ENCODE peak calls at places on chromosomes 6 and 20, in four cellular contexts. One of them, this sample, is unnamed.
A peak's percentile ranks its signal among the peaks of the same experiment; 100 is the strongest.

GRCh38 chr20:60009826-60010616 is 51.8 kb downstream of the CDH26 start:
- DNase-seq in HepG2: no peak
- DNase-seq in K562: peak; percentile 18
- DNase-seq in GM12878: no peak
- DNase-seq in this sample: no peak

GRCh38 chr6:157333956-157334355 is 10.6 kb upstream of the TMEM242 start:
- DNase-seq in HepG2: no peak
- DNase-seq in K562: no peak
- DNase-seq in GM12878: no peak
- DNase-seq in this sample: no peak

GRCh38 chr20:40997116-40997515 is 31.5 kb upstream of the TOP1 start:
- DNase-seq in HepG2: no peak
- DNase-seq in K562: no peak
- DNase-seq in GM12878: no peak
- DNase-seq in this sample: peak; percentile 57

GRCh38 chr6:135225911-135226310 is 44.8 kb downstream of the MYB start:
- DNase-seq in HepG2: no peak
- DNase-seq in K562: no peak
- DNase-seq in GM12878: no peak
- DNase-seq in this sample: no peak

GRCh38 chr20:46406986-46407670 is 713 bp upstream of the ELMO2 start:
- DNase-seq in HepG2: peak; percentile 47
- DNase-seq in K562: no peak
- DNase-seq in GM12878: peak; percentile 42
- DNase-seq in this sample: peak; percentile 22

GRCh38 chr6:90715093-90715655 is 128.3 kb upstream of the MAP3K7 start:
- DNase-seq in HepG2: no peak
- DNase-seq in K562: no peak
- DNase-seq in GM12878: no peak
- DNase-seq in this sample: no peak

GRCh38 chr6:1170793-1171192 is 141.1 kb upstream of the FOXQ1 start:
- DNase-seq in HepG2: no peak
- DNase-seq in K562: no peak
- DNase-seq in GM12878: no peak
- DNase-seq in this sample: no peak

GRCh38 chr20:33828912-33829560 is 17.9 kb downstream of the CHMP4B start:
- DNase-seq in HepG2: no peak
- DNase-seq in K562: no peak
- DNase-seq in GM12878: no peak
- DNase-seq in this sample: no peak

GRCh38 chr20:12594410-12595130 is 414.2 kb upstream of the SPTLC3 start:
- DNase-seq in HepG2: peak; percentile 13
- DNase-seq in K562: no peak
- DNase-seq in GM12878: no peak
- DNase-seq in this sample: no peak

GRCh38 chr20:54267510-54268003 is 59.7 kb downstream of the PFDN4 start:
- DNase-seq in HepG2: peak; percentile 85
- DNase-seq in K562: no peak
- DNase-seq in GM12878: no peak
- DNase-seq in this sample: no peak

DNA sequence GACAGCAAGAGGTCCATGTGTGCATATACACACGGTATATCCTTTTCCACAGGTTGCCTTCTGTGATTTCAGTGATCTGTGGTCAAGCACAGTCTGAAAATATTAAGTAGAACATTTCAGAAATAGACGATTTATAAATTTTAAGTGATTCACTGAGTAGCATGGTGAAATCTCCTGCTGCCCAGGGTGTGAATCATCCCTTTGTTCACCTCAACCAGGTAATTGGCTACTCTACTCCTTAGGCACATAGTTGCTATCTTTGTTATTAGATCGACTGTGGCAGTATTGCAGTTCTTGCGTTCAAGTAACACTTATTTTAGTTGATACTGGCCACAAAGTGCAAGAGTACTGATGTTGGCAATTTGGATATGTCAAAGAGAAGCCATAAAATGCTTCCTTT is 1421.7 kb downstream of the GRIK2 start:
- DNase-seq in HepG2: no peak
- DNase-seq in K562: no peak
- DNase-seq in GM12878: no peak
- DNase-seq in this sample: no peak
- TF ChIP-seq ETV6 in HepG2: no peak
- TF ChIP-seq ETV6 in K562: no peak
- TF ChIP-seq ETV6 in GM12878: no peak
- TF ChIP-seq ETV6 in this sample: no peak

GRCh38 chr20:43748274-43748673 is 21.5 kb upstream of the GTSF1L start:
- DNase-seq in HepG2: no peak
- DNase-seq in K562: no peak
- DNase-seq in GM12878: no peak
- DNase-seq in this sample: no peak

GRCh38 chr20:43749734-43750294 is 23.0 kb upstream of the GTSF1L start:
- DNase-seq in HepG2: peak; percentile 48
- DNase-seq in K562: peak; percentile 85
- DNase-seq in GM12878: peak; percentile 13
- DNase-seq in this sample: peak; percentile 93

GRCh38 chr20:43744966-43745733 is 18.3 kb upstream of the GTSF1L start:
- DNase-seq in HepG2: no peak
- DNase-seq in K562: peak; percentile 21
- DNase-seq in GM12878: no peak
- DNase-seq in this sample: no peak

GRCh38 chr20:43744121-43744520 is 17.3 kb upstream of the GTSF1L start:
- DNase-seq in HepG2: no peak
- DNase-seq in K562: no peak
- DNase-seq in GM12878: no peak
- DNase-seq in this sample: no peak

DNA sequence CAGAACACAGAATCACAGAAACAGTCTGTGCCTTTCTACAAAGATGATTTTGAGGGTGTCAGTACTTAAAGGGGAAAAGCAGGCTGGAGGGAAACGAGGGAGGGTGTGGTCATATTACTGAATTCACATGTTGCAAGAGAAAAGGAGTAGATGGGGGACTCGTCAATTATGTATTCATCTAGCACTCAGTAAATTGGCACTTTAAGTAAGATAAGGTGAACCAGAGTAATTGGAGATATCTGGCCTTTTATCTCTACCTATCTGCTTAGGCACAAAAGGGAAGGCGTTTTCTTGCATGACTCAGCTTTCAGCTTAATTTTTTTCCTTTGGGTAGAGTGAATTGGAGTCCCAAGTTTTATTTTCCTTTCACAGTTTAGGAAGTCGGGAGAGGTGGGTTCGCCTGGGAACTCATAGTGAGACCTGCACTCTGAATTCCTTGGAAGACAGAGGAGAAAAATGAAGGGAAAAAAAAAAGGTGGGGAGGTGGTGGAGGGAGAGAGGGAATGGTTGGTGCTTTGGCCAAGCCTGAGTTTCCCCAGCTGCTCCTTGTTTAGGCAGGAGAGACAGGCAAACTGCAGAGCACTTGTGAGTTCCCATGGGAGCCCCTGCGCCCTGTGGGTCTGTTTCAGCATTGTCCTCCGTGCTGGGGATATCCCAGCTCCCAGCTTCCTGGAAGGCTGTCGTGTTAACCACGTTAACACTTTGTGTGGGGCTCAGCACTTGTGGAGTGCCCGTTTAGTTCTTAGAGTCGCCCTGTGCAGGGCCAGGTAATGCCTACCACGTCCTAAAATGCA is 19.7 kb upstream of the GTSF1L start:
- DNase-seq in HepG2: no peak
- DNase-seq in K562: no peak
- DNase-seq in GM12878: no peak
- DNase-seq in this sample: no peak
- TF ChIP-seq ETV6 in HepG2: no peak
- TF ChIP-seq ETV6 in K562: no peak
- TF ChIP-seq ETV6 in GM12878: no peak
- TF ChIP-seq ETV6 in this sample: no peak

DNA sequence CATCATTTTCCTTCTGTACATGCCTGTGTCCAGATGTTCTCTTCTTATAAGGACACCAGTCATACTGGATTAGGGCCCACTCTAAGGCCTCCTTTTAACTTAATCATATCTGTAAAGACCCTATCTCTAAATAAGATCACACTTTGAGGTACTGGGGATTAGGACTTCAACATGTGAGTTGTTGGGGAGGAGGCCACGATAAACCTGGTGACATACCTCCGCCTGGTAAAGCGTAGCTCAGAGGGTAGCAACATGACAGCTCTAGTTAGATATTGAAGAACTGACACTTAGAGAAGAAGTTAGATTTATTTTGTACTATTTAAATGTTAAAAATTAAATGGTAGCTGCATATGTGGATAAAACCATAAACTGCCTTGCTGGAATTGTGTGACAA is 13.2 kb downstream of the PLCB1 start:
- DNase-seq in HepG2: no peak
- DNase-seq in K562: no peak
- DNase-seq in GM12878: no peak
- DNase-seq in this sample: no peak
- TF ChIP-seq ETV6 in HepG2: no peak
- TF ChIP-seq ETV6 in K562: no peak
- TF ChIP-seq ETV6 in GM12878: no peak
- TF ChIP-seq ETV6 in this sample: no peak

DNA sequence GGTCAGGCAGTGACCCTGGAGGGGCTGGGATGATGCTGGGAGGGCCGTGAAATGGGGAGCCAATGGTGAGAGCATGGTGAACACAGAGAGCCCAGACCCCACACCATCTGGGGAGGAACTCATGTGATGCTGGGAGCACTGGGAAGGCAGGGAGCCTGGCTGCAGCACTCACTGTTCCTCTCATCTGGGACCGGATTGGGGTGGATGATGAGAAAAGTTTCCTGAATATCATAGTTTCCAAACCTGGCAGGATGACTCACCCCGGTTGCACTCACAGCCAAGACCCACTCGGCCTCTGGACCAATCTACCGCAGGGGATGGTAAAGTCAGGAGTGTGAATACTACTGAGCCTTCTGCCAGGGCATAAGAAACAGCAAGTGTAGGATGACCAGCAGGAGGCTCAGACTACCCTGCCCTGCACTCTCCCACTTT is 21.8 kb downstream of the ULBP1 start:
- DNase-seq in HepG2: no peak
- DNase-seq in K562: no peak
- DNase-seq in GM12878: no peak
- DNase-seq in this sample: no peak
- TF ChIP-seq ETV6 in HepG2: no peak
- TF ChIP-seq ETV6 in K562: no peak
- TF ChIP-seq ETV6 in GM12878: no peak
- TF ChIP-seq ETV6 in this sample: no peak

DNA sequence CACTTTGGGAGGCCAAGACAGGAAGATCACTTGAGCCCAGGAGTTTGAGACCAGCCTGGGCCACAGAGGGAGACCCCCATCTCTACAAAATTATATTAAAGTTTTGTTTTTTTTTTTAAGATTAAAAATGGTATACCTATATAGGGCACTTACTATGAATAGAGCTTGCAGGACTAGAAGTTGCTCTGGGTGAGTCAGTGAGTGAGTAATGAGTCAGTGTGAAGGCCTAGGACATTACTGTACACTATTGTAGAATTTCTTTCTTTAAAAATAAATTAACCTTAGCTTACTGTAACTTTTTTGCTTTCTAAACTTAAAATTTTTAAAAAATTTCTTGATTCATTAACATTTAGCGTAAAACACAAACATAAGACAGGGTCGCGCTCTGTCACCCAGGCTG is 29.7 kb downstream of the STK35 start:
- DNase-seq in HepG2: no peak
- DNase-seq in K562: no peak
- DNase-seq in GM12878: no peak
- DNase-seq in this sample: no peak
- TF ChIP-seq ETV6 in HepG2: no peak
- TF ChIP-seq ETV6 in K562: no peak
- TF ChIP-seq ETV6 in GM12878: no peak
- TF ChIP-seq ETV6 in this sample: no peak

DNA sequence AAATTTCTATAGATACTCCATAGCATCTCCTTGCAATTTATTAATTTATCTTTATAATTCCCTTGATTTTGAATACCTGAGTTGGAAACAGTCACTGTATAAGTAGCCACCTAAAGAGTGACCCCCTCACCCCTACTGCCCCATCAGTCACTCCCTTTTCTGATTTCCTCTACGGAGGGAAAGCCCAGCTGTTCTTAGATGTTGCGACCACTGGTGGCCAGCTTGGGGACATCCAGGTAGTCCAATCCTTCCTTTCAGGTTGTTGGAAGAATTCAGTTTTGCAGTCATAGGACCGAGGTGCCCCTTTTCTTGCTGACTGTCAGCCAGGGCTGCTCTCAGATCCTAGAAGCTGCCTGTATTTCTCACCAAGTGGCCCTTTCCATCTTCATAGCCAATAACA is 87.8 kb downstream of the BMP6 start:
- DNase-seq in HepG2: peak; percentile 53
- DNase-seq in K562: peak; percentile 60
- DNase-seq in GM12878: no peak
- DNase-seq in this sample: peak; percentile 38
- TF ChIP-seq ETV6 in HepG2: no peak
- TF ChIP-seq ETV6 in K562: no peak
- TF ChIP-seq ETV6 in GM12878: no peak
- TF ChIP-seq ETV6 in this sample: no peak

DNA sequence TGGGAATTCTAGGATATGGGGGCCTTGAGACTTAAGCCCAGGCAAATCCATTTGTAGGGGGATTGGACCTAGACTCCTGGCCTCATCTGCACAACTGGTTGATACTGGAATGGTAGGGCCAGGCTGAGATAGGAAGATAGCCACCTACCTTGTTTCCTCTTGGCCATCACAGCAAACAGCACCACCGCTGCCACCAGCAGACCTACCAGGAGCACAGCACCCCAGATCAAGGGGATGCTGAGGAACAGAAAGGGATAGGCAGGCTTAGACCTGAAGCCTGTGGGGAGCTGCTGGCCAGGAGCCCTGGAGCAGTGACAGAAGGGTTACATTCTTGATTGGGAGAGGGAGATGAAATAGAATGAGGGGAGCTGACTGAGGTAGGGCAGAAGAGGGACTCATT is 3.5 kb downstream of the TREML1 start:
- DNase-seq in HepG2: no peak
- DNase-seq in K562: no peak
- DNase-seq in GM12878: no peak
- DNase-seq in this sample: no peak
- TF ChIP-seq ETV6 in HepG2: no peak
- TF ChIP-seq ETV6 in K562: no peak
- TF ChIP-seq ETV6 in GM12878: no peak
- TF ChIP-seq ETV6 in this sample: no peak

DNA sequence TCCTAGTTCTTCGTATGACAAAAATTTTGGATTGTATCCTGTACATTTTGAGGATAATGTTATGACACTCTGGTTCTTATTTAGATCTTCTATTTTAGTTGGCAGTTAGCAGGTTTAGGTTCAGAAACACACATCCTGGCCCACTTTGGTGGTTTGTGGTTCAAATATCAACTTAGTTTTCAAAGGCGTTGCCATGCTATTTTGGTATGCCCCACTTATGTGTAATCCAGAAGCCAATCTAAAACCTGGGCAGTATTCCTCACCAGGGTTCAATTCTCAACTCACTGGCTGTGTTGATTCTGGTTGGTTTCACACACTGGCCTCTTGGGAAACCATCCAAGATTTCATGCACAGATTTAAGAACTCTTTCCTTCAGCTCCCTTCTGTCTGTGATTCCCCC is 68.1 kb downstream of the NOX3 start:
- DNase-seq in HepG2: no peak
- DNase-seq in K562: no peak
- DNase-seq in GM12878: no peak
- DNase-seq in this sample: no peak
- TF ChIP-seq ETV6 in HepG2: no peak
- TF ChIP-seq ETV6 in K562: no peak
- TF ChIP-seq ETV6 in GM12878: no peak
- TF ChIP-seq ETV6 in this sample: no peak